ENCODE peak calls at places on chromosomes 12 and 14, in ten cellular contexts. One of them, this sample, is unnamed.

GRCh38 chr14:21097616-21098133 is 780 bp downstream of the ZNF219 start:
- DNase-seq in naive thymus-derived CD4-positive, alpha-beta T cell: no peak
- DNase-seq in activated T-helper 1 cell treated with anti-CD3 and anti-CD28 coated beads, Interleukin-2, amount 50 U/mL, for 16 hours: no peak
- DNase-seq in tibial nerve: no peak
- DNase-seq in left ventricle myocardium inferior: no peak
- DNase-seq in Panc1: no peak
- DNase-seq in neural crest cell: no peak
- DNase-seq in T47D: no peak
- DNase-seq in psoas muscle: peak; percentile 34
- DNase-seq in caudate nucleus: no peak
- DNase-seq in this sample: peak; percentile 59

GRCh38 chr14:83548061-83548839 is 1981.7 kb upstream of the FLRT2 start:
- DNase-seq in neural crest cell: no peak
- DNase-seq in left ventricle myocardium inferior: no peak
- DNase-seq in caudate nucleus: no peak
- DNase-seq in T47D: peak; percentile 67
- DNase-seq in naive thymus-derived CD4-positive, alpha-beta T cell: no peak
- DNase-seq in activated T-helper 1 cell treated with anti-CD3 and anti-CD28 coated beads, Interleukin-2, amount 50 U/mL, for 16 hours: no peak
- DNase-seq in tibial nerve: no peak
- DNase-seq in psoas muscle: no peak
- DNase-seq in Panc1: no peak
- DNase-seq in this sample: no peak

GRCh38 chr12:124527861-124528561 is 39.4 kb downstream of the NCOR2 start:
- DNase-seq in caudate nucleus: no peak
- DNase-seq in T47D: no peak
- DNase-seq in tibial nerve: no peak
- DNase-seq in psoas muscle: no peak
- DNase-seq in naive thymus-derived CD4-positive, alpha-beta T cell: no peak
- DNase-seq in left ventricle myocardium inferior: peak; percentile 42
- DNase-seq in neural crest cell: no peak
- DNase-seq in activated T-helper 1 cell treated with anti-CD3 and anti-CD28 coated beads, Interleukin-2, amount 50 U/mL, for 16 hours: no peak
- DNase-seq in Panc1: no peak
- DNase-seq in this sample: no peak

GRCh38 chr12:27979145-27979544 is 6.6 kb upstream of the PTHLH start:
- DNase-seq in psoas muscle: no peak
- DNase-seq in T47D: no peak
- DNase-seq in left ventricle myocardium inferior: no peak
- DNase-seq in Panc1: no peak
- DNase-seq in tibial nerve: no peak
- DNase-seq in naive thymus-derived CD4-positive, alpha-beta T cell: no peak
- DNase-seq in neural crest cell: no peak
- DNase-seq in caudate nucleus: no peak
- DNase-seq in activated T-helper 1 cell treated with anti-CD3 and anti-CD28 coated beads, Interleukin-2, amount 50 U/mL, for 16 hours: no peak
- DNase-seq in this sample: no peak

GRCh38 chr12:16946691-16947090 is 340.7 kb upstream of the LMO3 start:
- DNase-seq in naive thymus-derived CD4-positive, alpha-beta T cell: no peak
- DNase-seq in activated T-helper 1 cell treated with anti-CD3 and anti-CD28 coated beads, Interleukin-2, amount 50 U/mL, for 16 hours: no peak
- DNase-seq in tibial nerve: no peak
- DNase-seq in caudate nucleus: no peak
- DNase-seq in left ventricle myocardium inferior: no peak
- DNase-seq in T47D: no peak
- DNase-seq in Panc1: no peak
- DNase-seq in psoas muscle: no peak
- DNase-seq in neural crest cell: no peak
- DNase-seq in this sample: no peak

GRCh38 chr12:104064031-104064841 is at the start of gene HCFC2:
- DNase-seq in Panc1: peak; percentile 24
- DNase-seq in left ventricle myocardium inferior: peak; percentile 92
- DNase-seq in tibial nerve: peak; percentile 85
- DNase-seq in caudate nucleus: peak; percentile 87
- DNase-seq in naive thymus-derived CD4-positive, alpha-beta T cell: peak; percentile 83
- DNase-seq in T47D: peak; percentile 89
- DNase-seq in neural crest cell: peak; percentile 84
- DNase-seq in psoas muscle: peak; percentile 94
- DNase-seq in activated T-helper 1 cell treated with anti-CD3 and anti-CD28 coated beads, Interleukin-2, amount 50 U/mL, for 16 hours: peak; percentile 73
- DNase-seq in this sample: peak; percentile 95

GRCh38 chr12:66662729-66663128 is 16.1 kb downstream of the GRIP1 start:
- DNase-seq in psoas muscle: no peak
- DNase-seq in Panc1: no peak
- DNase-seq in activated T-helper 1 cell treated with anti-CD3 and anti-CD28 coated beads, Interleukin-2, amount 50 U/mL, for 16 hours: no peak
- DNase-seq in naive thymus-derived CD4-positive, alpha-beta T cell: no peak
- DNase-seq in caudate nucleus: no peak
- DNase-seq in T47D: no peak
- DNase-seq in tibial nerve: no peak
- DNase-seq in neural crest cell: no peak
- DNase-seq in left ventricle myocardium inferior: no peak
- DNase-seq in this sample: no peak

GRCh38 chr12:24034160-24034559 is 84.7 kb upstream of the SOX5 start:
- DNase-seq in tibial nerve: no peak
- DNase-seq in neural crest cell: no peak
- DNase-seq in Panc1: no peak
- DNase-seq in activated T-helper 1 cell treated with anti-CD3 and anti-CD28 coated beads, Interleukin-2, amount 50 U/mL, for 16 hours: no peak
- DNase-seq in left ventricle myocardium inferior: no peak
- DNase-seq in caudate nucleus: no peak
- DNase-seq in naive thymus-derived CD4-positive, alpha-beta T cell: no peak
- DNase-seq in psoas muscle: no peak
- DNase-seq in T47D: no peak
- DNase-seq in this sample: no peak

GRCh38 chr12:59067068-59067467 is 146.8 kb upstream of the LRIG3 start:
- DNase-seq in tibial nerve: no peak
- DNase-seq in Panc1: no peak
- DNase-seq in neural crest cell: no peak
- DNase-seq in naive thymus-derived CD4-positive, alpha-beta T cell: no peak
- DNase-seq in psoas muscle: no peak
- DNase-seq in T47D: no peak
- DNase-seq in left ventricle myocardium inferior: no peak
- DNase-seq in caudate nucleus: no peak
- DNase-seq in activated T-helper 1 cell treated with anti-CD3 and anti-CD28 coated beads, Interleukin-2, amount 50 U/mL, for 16 hours: no peak
- DNase-seq in this sample: no peak

GRCh38 chr12:9925746-9926393 is 6.3 kb downstream of the CLEC2A start:
- DNase-seq in activated T-helper 1 cell treated with anti-CD3 and anti-CD28 coated beads, Interleukin-2, amount 50 U/mL, for 16 hours: no peak
- DNase-seq in T47D: peak; percentile 37
- DNase-seq in psoas muscle: no peak
- DNase-seq in tibial nerve: no peak
- DNase-seq in neural crest cell: no peak
- DNase-seq in naive thymus-derived CD4-positive, alpha-beta T cell: peak; percentile 56
- DNase-seq in caudate nucleus: no peak
- DNase-seq in Panc1: no peak
- DNase-seq in left ventricle myocardium inferior: no peak
- DNase-seq in this sample: no peak

GRCh38 chr12:26906704-26907103 is 31.1 kb downstream of the INTS13 start:
- DNase-seq in psoas muscle: no peak
- DNase-seq in Panc1: no peak
- DNase-seq in neural crest cell: no peak
- DNase-seq in tibial nerve: no peak
- DNase-seq in left ventricle myocardium inferior: no peak
- DNase-seq in T47D: no peak
- DNase-seq in naive thymus-derived CD4-positive, alpha-beta T cell: no peak
- DNase-seq in activated T-helper 1 cell treated with anti-CD3 and anti-CD28 coated beads, Interleukin-2, amount 50 U/mL, for 16 hours: no peak
- DNase-seq in caudate nucleus: no peak
- DNase-seq in this sample: no peak

GRCh38 chr12:4719821-4720636 is at the start of gene GALNT8:
- DNase-seq in Panc1: no peak
- DNase-seq in neural crest cell: no peak
- DNase-seq in T47D: no peak
- DNase-seq in tibial nerve: no peak
- DNase-seq in psoas muscle: no peak
- DNase-seq in activated T-helper 1 cell treated with anti-CD3 and anti-CD28 coated beads, Interleukin-2, amount 50 U/mL, for 16 hours: no peak
- DNase-seq in caudate nucleus: no peak
- DNase-seq in left ventricle myocardium inferior: no peak
- DNase-seq in naive thymus-derived CD4-positive, alpha-beta T cell: no peak
- DNase-seq in this sample: no peak

GRCh38 chr12:57216931-57217871 is 607 bp downstream of the NXPH4 start:
- DNase-seq in naive thymus-derived CD4-positive, alpha-beta T cell: no peak
- DNase-seq in activated T-helper 1 cell treated with anti-CD3 and anti-CD28 coated beads, Interleukin-2, amount 50 U/mL, for 16 hours: no peak
- DNase-seq in tibial nerve: no peak
- DNase-seq in Panc1: no peak
- DNase-seq in T47D: no peak
- DNase-seq in neural crest cell: no peak
- DNase-seq in caudate nucleus: no peak
- DNase-seq in psoas muscle: no peak
- DNase-seq in left ventricle myocardium inferior: no peak
- DNase-seq in this sample: peak; percentile 71

GRCh38 chr12:132761032-132761910 is at the start of gene ANKLE2:
- DNase-seq in Panc1: no peak
- DNase-seq in caudate nucleus: peak; percentile 70
- DNase-seq in T47D: peak; percentile 72
- DNase-seq in naive thymus-derived CD4-positive, alpha-beta T cell: peak; percentile 63
- DNase-seq in left ventricle myocardium inferior: peak; percentile 50
- DNase-seq in tibial nerve: no peak
- DNase-seq in neural crest cell: no peak
- DNase-seq in activated T-helper 1 cell treated with anti-CD3 and anti-CD28 coated beads, Interleukin-2, amount 50 U/mL, for 16 hours: peak; percentile 30
- DNase-seq in psoas muscle: peak; percentile 55
- DNase-seq in this sample: peak; percentile 58

GRCh38 chr14:102652194-102652593 is 59.7 kb downstream of the RCOR1 start:
- DNase-seq in naive thymus-derived CD4-positive, alpha-beta T cell: no peak
- DNase-seq in activated T-helper 1 cell treated with anti-CD3 and anti-CD28 coated beads, Interleukin-2, amount 50 U/mL, for 16 hours: no peak
- DNase-seq in psoas muscle: no peak
- DNase-seq in caudate nucleus: no peak
- DNase-seq in tibial nerve: no peak
- DNase-seq in T47D: no peak
- DNase-seq in neural crest cell: no peak
- DNase-seq in Panc1: no peak
- DNase-seq in left ventricle myocardium inferior: no peak
- DNase-seq in this sample: no peak

GRCh38 chr14:53537421-53538315 is 384.5 kb upstream of the DDHD1 start:
- DNase-seq in left ventricle myocardium inferior: no peak
- DNase-seq in psoas muscle: no peak
- DNase-seq in neural crest cell: no peak
- DNase-seq in Panc1: no peak
- DNase-seq in naive thymus-derived CD4-positive, alpha-beta T cell: no peak
- DNase-seq in T47D: peak; percentile 41
- DNase-seq in activated T-helper 1 cell treated with anti-CD3 and anti-CD28 coated beads, Interleukin-2, amount 50 U/mL, for 16 hours: no peak
- DNase-seq in tibial nerve: no peak
- DNase-seq in caudate nucleus: no peak
- DNase-seq in this sample: no peak

GRCh38 chr12:12365931-12366431 is 9.1 kb downstream of the BORCS5 start:
- DNase-seq in tibial nerve: no peak
- DNase-seq in neural crest cell: no peak
- DNase-seq in psoas muscle: no peak
- DNase-seq in caudate nucleus: peak; percentile 57
- DNase-seq in left ventricle myocardium inferior: no peak
- DNase-seq in naive thymus-derived CD4-positive, alpha-beta T cell: no peak
- DNase-seq in T47D: no peak
- DNase-seq in activated T-helper 1 cell treated with anti-CD3 and anti-CD28 coated beads, Interleukin-2, amount 50 U/mL, for 16 hours: no peak
- DNase-seq in Panc1: no peak
- DNase-seq in this sample: no peak

GRCh38 chr14:42057176-42057575 is 450.5 kb downstream of the LRFN5 start:
- DNase-seq in activated T-helper 1 cell treated with anti-CD3 and anti-CD28 coated beads, Interleukin-2, amount 50 U/mL, for 16 hours: no peak
- DNase-seq in left ventricle myocardium inferior: no peak
- DNase-seq in naive thymus-derived CD4-positive, alpha-beta T cell: no peak
- DNase-seq in neural crest cell: no peak
- DNase-seq in tibial nerve: no peak
- DNase-seq in Panc1: no peak
- DNase-seq in caudate nucleus: no peak
- DNase-seq in psoas muscle: no peak
- DNase-seq in T47D: no peak
- DNase-seq in this sample: no peak

GRCh38 chr14:96102071-96102856 is 63.1 kb downstream of the C14orf132 start:
- DNase-seq in Panc1: no peak
- DNase-seq in activated T-helper 1 cell treated with anti-CD3 and anti-CD28 coated beads, Interleukin-2, amount 50 U/mL, for 16 hours: no peak
- DNase-seq in left ventricle myocardium inferior: no peak
- DNase-seq in neural crest cell: no peak
- DNase-seq in T47D: no peak
- DNase-seq in psoas muscle: no peak
- DNase-seq in tibial nerve: no peak
- DNase-seq in caudate nucleus: no peak
- DNase-seq in naive thymus-derived CD4-positive, alpha-beta T cell: no peak
- DNase-seq in this sample: no peak

This sample was measured in HuH-7.5.